ENCODE peak calls at places on chromosomes 11 and 22, in seven cellular contexts. R is left cardiac atrium, N is NCI-H510A treated with DMSO at 0.1 percent for 48 hours, J is aorta, M is nephron progenitor cell, H is hippocampal formation, D is HTR-8/SVneo. Y is an unnamed sample.

GRCh38 chr22:48222742-48223487 is 1460.5 kb downstream of the TBC1D22A start:
- DNase-seq in R (no peak), N (no peak), J (no peak), M (no peak), H (no peak), D (no peak), Y (no peak)

GRCh38 chr22:30202531-30203006 is 44.0 kb downstream of the LIF start:
- DNase-seq in R (peak; percentile 54), N (no peak), J (no peak), M (no peak), H (no peak), D (no peak), Y (no peak)

GRCh38 chr22:38952382-38952993 is 4.9 kb upstream of the APOBEC3A start:
- DNase-seq in R (no peak), N (no peak), J (peak; percentile 61), M (no peak), H (no peak), D (no peak), Y (no peak)

GRCh38 chr11:68564261-68564660 is 103.7 kb downstream of the PPP6R3 start:
- DNase-seq in R (no peak), N (no peak), J (no peak), M (no peak), H (no peak), D (no peak), Y (no peak)

GRCh38 chr22:19125474-19126308 is 3.5 kb upstream of the DGCR2 start:
- DNase-seq in R (no peak), N (no peak), J (no peak), M (no peak), H (no peak), D (no peak), Y (no peak)

GRCh38 chr11:80914311-80914710 is 1473.5 kb upstream of the TENM4 start:
- DNase-seq in R (no peak), N (no peak), J (no peak), M (no peak), H (no peak), D (no peak), Y (no peak)

GRCh38 chr11:60813324-60813723 is 28.2 kb downstream of the MS4A10 start:
- DNase-seq in R (no peak), N (no peak), J (no peak), M (no peak), H (no peak), D (no peak), Y (no peak)

GRCh38 chr11:2378527-2379210 is 1.6 kb downstream of the CD81 start:
- DNase-seq in R (peak; percentile 67), N (no peak), J (no peak), M (peak; percentile 47), H (no peak), D (no peak), Y (no peak)

GRCh38 chr11:71064183-71064582 is 188.2 kb downstream of the SHANK2 start:
- DNase-seq in R (no peak), N (no peak), J (no peak), M (no peak), H (no peak), D (no peak), Y (no peak)

GRCh38 chr22:23684561-23685031 is 6.2 kb upstream of the RGL4 start:
- DNase-seq in R (no peak), N (no peak), J (no peak), M (no peak), H (no peak), D (no peak), Y (no peak)

GRCh38 chr11:131897247-131897646 is 526.8 kb downstream of the NTM start:
- DNase-seq in R (no peak), N (peak; percentile 48), J (no peak), M (no peak), H (no peak), D (no peak), Y (no peak)

GRCh38 chr22:41237707-41238569 is 2.8 kb downstream of the CHADL start:
- DNase-seq in R (peak; percentile 74), N (peak; percentile 13), J (peak; percentile 86), M (peak; percentile 70), H (peak; percentile 24), D (no peak), Y (no peak)

GRCh38 chr11:58941838-58942237 is 2.5 kb downstream of the GLYATL1 start:
- DNase-seq in R (no peak), N (no peak), J (no peak), M (no peak), H (no peak), D (no peak), Y (no peak)

GRCh38 chr22:44242946-44243724 is 62.4 kb downstream of the PARVG start:
- DNase-seq in R (no peak), N (no peak), J (no peak), M (no peak), H (no peak), D (no peak), Y (no peak)

GRCh38 chr11:58927393-58928081 is 11.8 kb upstream of the GLYATL1 start:
- DNase-seq in R (peak; percentile 34), N (no peak), J (no peak), M (peak; percentile 87), H (no peak), D (no peak), Y (no peak)

GRCh38 chr22:17228725-17229126 is 9.5 kb upstream of the ADA2 start:
- DNase-seq in R (no peak), N (no peak), J (no peak), M (no peak), H (no peak), D (no peak), Y (no peak)

GRCh38 chr11:78715639-78716311 is 141.1 kb upstream of the NARS2 start:
- DNase-seq in R (no peak), N (peak; percentile 93), J (peak; percentile 89), M (peak; percentile 72), H (peak; percentile 9), D (peak; percentile 66), Y (peak; percentile 41)

GRCh38 chr11:118109231-118109630 is 22.5 kb upstream of the SMIM35 start:
- DNase-seq in R (no peak), N (no peak), J (no peak), M (no peak), H (no peak), D (no peak), Y (no peak)

GRCh38 chr11:130789241-130789640 is 127.0 kb downstream of the SNX19 start:
- DNase-seq in R (no peak), N (no peak), J (no peak), M (no peak), H (no peak), D (no peak), Y (no peak)

GRCh38 chr11:64834723-64835615 is 9.5 kb downstream of the CDC42BPG start:
- DNase-seq in R (peak; percentile 50), N (no peak), J (no peak), M (no peak), H (no peak), D (peak; percentile 84), Y (no peak)

GRCh38 chr11:14132312-14132711 is 169.8 kb downstream of the SPON1 start:
- DNase-seq in R (no peak), N (no peak), J (no peak), M (no peak), H (no peak), D (no peak), Y (no peak)

GRCh38 chr11:117466966-117467365 is 139.3 kb downstream of the CEP164 start:
- DNase-seq in R (no peak), N (no peak), J (no peak), M (no peak), H (no peak), D (no peak), Y (no peak)

GRCh38 chr11:71255323-71255722 is 2.9 kb upstream of the SHANK2 start:
- DNase-seq in R (no peak), N (peak; percentile 61), J (no peak), M (no peak), H (no peak), D (no peak), Y (no peak)

GRCh38 chr22:42270512-42271190 is at the start of gene TCF20:
- DNase-seq in R (peak; percentile 83), N (peak; percentile 40), J (peak; percentile 92), M (peak; percentile 81), H (peak; percentile 63), D (peak; percentile 88), Y (no peak)

GRCh38 chr11:57358991-57359390 is 20.8 kb downstream of the P2RX3 start:
- DNase-seq in R (no peak), N (no peak), J (peak; percentile 56), M (no peak), H (no peak), D (no peak), Y (no peak)

GRCh38 chr11:10490398-10491232 is 35.6 kb downstream of the AMPD3 start:
- DNase-seq in R (peak; percentile 79), N (no peak), J (peak; percentile 86), M (peak; percentile 63), H (peak; percentile 83), D (peak; percentile 93), Y (peak; percentile 97)

GRCh38 chr11:118060879-118061278 is 16.0 kb upstream of the TMPRSS4 start:
- DNase-seq in R (peak; percentile 33), N (no peak), J (peak; percentile 45), M (no peak), H (no peak), D (no peak), Y (no peak)

GRCh38 chr11:125382211-125382807 is 113.8 kb downstream of the FEZ1 start:
- DNase-seq in R (no peak), N (no peak), J (no peak), M (no peak), H (no peak), D (no peak), Y (no peak)

GRCh38 chr11:72598901-72599300 is 75.3 kb downstream of the PDE2A start:
- DNase-seq in R (peak; percentile 73), N (no peak), J (peak; percentile 85), M (peak; percentile 59), H (no peak), D (peak; percentile 51), Y (no peak)

GRCh38 chr11:108524422-108524821 is 26.2 kb upstream of the POGLUT3 start:
- DNase-seq in R (no peak), N (peak; percentile 34), J (no peak), M (no peak), H (no peak), D (no peak), Y (no peak)

GRCh38 chr11:132876301-132877071 is 655.8 kb downstream of the OPCML start:
- DNase-seq in R (no peak), N (no peak), J (no peak), M (no peak), H (no peak), D (no peak), Y (no peak)

GRCh38 chr11:27367881-27368280 is 4.9 kb upstream of the CCDC34 start:
- DNase-seq in R (no peak), N (peak; percentile 48), J (no peak), M (no peak), H (no peak), D (no peak), Y (no peak)

GRCh38 chr11:16902182-16902581 is 112.0 kb downstream of the PLEKHA7 start:
- DNase-seq in R (no peak), N (no peak), J (no peak), M (no peak), H (no peak), D (no peak), Y (no peak)

GRCh38 chr11:2477936-2478335 is 33.1 kb downstream of the KCNQ1 start:
- DNase-seq in R (no peak), N (no peak), J (no peak), M (no peak), H (no peak), D (no peak), Y (no peak)

GRCh38 chr22:23266780-23267179 is 86.5 kb downstream of the BCR start:
- DNase-seq in R (no peak), N (no peak), J (no peak), M (no peak), H (no peak), D (no peak), Y (no peak)

GRCh38 chr11:67301951-67302516 is 1.3 kb upstream of the SSH3 start:
- DNase-seq in R (no peak), N (peak; percentile 90), J (peak; percentile 77), M (peak; percentile 68), H (no peak), D (no peak), Y (no peak)

GRCh38 chr22:18954333-18954732 is 18.2 kb upstream of the PRODH start:
- DNase-seq in R (peak; percentile 64), N (no peak), J (peak; percentile 87), M (peak; percentile 87), H (no peak), D (peak; percentile 57), Y (no peak)

GRCh38 chr11:3001496-3001895 is 9.4 kb upstream of the NAP1L4 start:
- DNase-seq in R (no peak), N (no peak), J (peak; percentile 85), M (no peak), H (peak; percentile 23), D (no peak), Y (no peak)